ENCODE peak calls at places on chromosomes 6 and 20, in seven cellular contexts. One of them, this sample, is unnamed. For H3K4me1, the result is how much of the 10 kb centered on the place peaks cover.

GRCh38 chr6:3317741-3318211 is 59.0 kb downstream of the PSMG4 start:
- DNase-seq in body of pancreas: no peak
- DNase-seq in lower lobe of right lung: no peak
- DNase-seq in right cardiac atrium: no peak
- DNase-seq in cardiac muscle cell: no peak
- DNase-seq in left ventricle myocardium inferior: no peak
- DNase-seq in IMR-90: peak
- DNase-seq in this sample: no peak

GRCh38 chr6:1669996-1670395 is 60.3 kb downstream of the FOXC1 start:
- DNase-seq in lower lobe of right lung: no peak
- DNase-seq in cardiac muscle cell: no peak
- DNase-seq in left ventricle myocardium inferior: no peak
- DNase-seq in IMR-90: no peak
- DNase-seq in body of pancreas: no peak
- DNase-seq in right cardiac atrium: no peak
- DNase-seq in this sample: no peak

GRCh38 chr6:16840725-16841124 is 79.5 kb upstream of the ATXN1 start:
- DNase-seq in lower lobe of right lung: no peak
- DNase-seq in right cardiac atrium: no peak
- DNase-seq in left ventricle myocardium inferior: no peak
- DNase-seq in IMR-90: no peak
- DNase-seq in cardiac muscle cell: no peak
- DNase-seq in body of pancreas: no peak
- DNase-seq in this sample: no peak

GRCh38 chr20:34689486-34689885 is 12.6 kb upstream of the PIGU start:
- DNase-seq in right cardiac atrium: no peak
- DNase-seq in IMR-90: no peak
- DNase-seq in body of pancreas: no peak
- DNase-seq in left ventricle myocardium inferior: no peak
- DNase-seq in cardiac muscle cell: no peak
- DNase-seq in lower lobe of right lung: no peak
- DNase-seq in this sample: no peak

GRCh38 chr20:61434361-61434781 is 182.3 kb downstream of the CDH4 start:
- DNase-seq in left ventricle myocardium inferior: no peak
- DNase-seq in cardiac muscle cell: peak
- DNase-seq in body of pancreas: no peak
- DNase-seq in lower lobe of right lung: no peak
- DNase-seq in IMR-90: peak
- DNase-seq in right cardiac atrium: no peak
- DNase-seq in this sample: no peak

GRCh38 chr20:45372646-45373352 is 5.3 kb downstream of the TP53TG5 start:
- DNase-seq in cardiac muscle cell: no peak
- DNase-seq in right cardiac atrium: peak
- DNase-seq in left ventricle myocardium inferior: no peak
- DNase-seq in lower lobe of right lung: peak
- DNase-seq in body of pancreas: peak
- DNase-seq in IMR-90: no peak
- DNase-seq in this sample: no peak

GRCh38 chr6:372336-372911 is 19.1 kb upstream of the IRF4 start:
- DNase-seq in cardiac muscle cell: no peak
- DNase-seq in IMR-90: no peak
- DNase-seq in lower lobe of right lung: no peak
- DNase-seq in body of pancreas: no peak
- DNase-seq in left ventricle myocardium inferior: no peak
- DNase-seq in right cardiac atrium: no peak
- DNase-seq in this sample: no peak

GRCh38 chr6:37239950-37240713 is 17.4 kb upstream of the TBC1D22B start:
- DNase-seq in IMR-90: peak
- DNase-seq in right cardiac atrium: peak
- DNase-seq in left ventricle myocardium inferior: peak
- DNase-seq in lower lobe of right lung: peak
- DNase-seq in body of pancreas: peak
- DNase-seq in cardiac muscle cell: peak
- DNase-seq in this sample: peak

GRCh38 chr6:31826793-31827285 is 699 bp upstream of the HSPA1B start:
- DNase-seq in IMR-90: no peak
- DNase-seq in right cardiac atrium: peak
- DNase-seq in lower lobe of right lung: peak
- DNase-seq in cardiac muscle cell: peak
- DNase-seq in body of pancreas: peak
- DNase-seq in left ventricle myocardium inferior: peak
- DNase-seq in this sample: peak

GRCh38 chr6:31820051-31820389 is 4.7 kb downstream of the HSPA1A start:
- DNase-seq in right cardiac atrium: no peak
- DNase-seq in lower lobe of right lung: no peak
- DNase-seq in left ventricle myocardium inferior: no peak
- DNase-seq in body of pancreas: no peak
- DNase-seq in cardiac muscle cell: no peak
- DNase-seq in IMR-90: no peak
- DNase-seq in this sample: no peak

GRCh38 chr6:31825553-31825952 is 2.0 kb upstream of the HSPA1B start:
- DNase-seq in body of pancreas: no peak
- DNase-seq in left ventricle myocardium inferior: no peak
- DNase-seq in cardiac muscle cell: no peak
- DNase-seq in lower lobe of right lung: no peak
- DNase-seq in IMR-90: no peak
- DNase-seq in right cardiac atrium: no peak
- DNase-seq in this sample: no peak

GRCh38 chr6:31821301-31822037 is 6.1 kb upstream of the HSPA1B start:
- DNase-seq in cardiac muscle cell: peak
- DNase-seq in left ventricle myocardium inferior: peak
- DNase-seq in lower lobe of right lung: peak
- DNase-seq in IMR-90: peak
- DNase-seq in body of pancreas: peak
- DNase-seq in right cardiac atrium: peak
- DNase-seq in this sample: peak

GRCh38 chr6:31822038-31822821 is 5.3 kb upstream of the HSPA1B start:
- DNase-seq in IMR-90: peak
- DNase-seq in lower lobe of right lung: peak
- DNase-seq in left ventricle myocardium inferior: peak
- DNase-seq in right cardiac atrium: peak
- DNase-seq in body of pancreas: peak
- DNase-seq in cardiac muscle cell: peak
- DNase-seq in this sample: peak
- H3K4me1 ChIP-seq in IMR-90: under half
- H3K4me1 ChIP-seq in lower lobe of right lung: half or more
- H3K4me1 ChIP-seq in left ventricle myocardium inferior: half or more
- H3K4me1 ChIP-seq in right cardiac atrium: under half
- H3K4me1 ChIP-seq in body of pancreas: half or more
- H3K4me1 ChIP-seq in cardiac muscle cell: under half
- H3K4me1 ChIP-seq in this sample: half or more

GRCh38 chr6:92361990-92362770 is 1057.2 kb downstream of the EPHA7 start:
- DNase-seq in IMR-90: no peak
- DNase-seq in body of pancreas: no peak
- DNase-seq in left ventricle myocardium inferior: no peak
- DNase-seq in right cardiac atrium: no peak
- DNase-seq in cardiac muscle cell: no peak
- DNase-seq in lower lobe of right lung: no peak
- DNase-seq in this sample: no peak
- H3K27ac ChIP-seq in IMR-90: no peak
- H3K27ac ChIP-seq in body of pancreas: no peak
- H3K27ac ChIP-seq in left ventricle myocardium inferior: no peak
- H3K27ac ChIP-seq in right cardiac atrium: no peak
- H3K27ac ChIP-seq in cardiac muscle cell: no peak
- H3K27ac ChIP-seq in lower lobe of right lung: no peak
- H3K27ac ChIP-seq in this sample: no peak

DNA sequence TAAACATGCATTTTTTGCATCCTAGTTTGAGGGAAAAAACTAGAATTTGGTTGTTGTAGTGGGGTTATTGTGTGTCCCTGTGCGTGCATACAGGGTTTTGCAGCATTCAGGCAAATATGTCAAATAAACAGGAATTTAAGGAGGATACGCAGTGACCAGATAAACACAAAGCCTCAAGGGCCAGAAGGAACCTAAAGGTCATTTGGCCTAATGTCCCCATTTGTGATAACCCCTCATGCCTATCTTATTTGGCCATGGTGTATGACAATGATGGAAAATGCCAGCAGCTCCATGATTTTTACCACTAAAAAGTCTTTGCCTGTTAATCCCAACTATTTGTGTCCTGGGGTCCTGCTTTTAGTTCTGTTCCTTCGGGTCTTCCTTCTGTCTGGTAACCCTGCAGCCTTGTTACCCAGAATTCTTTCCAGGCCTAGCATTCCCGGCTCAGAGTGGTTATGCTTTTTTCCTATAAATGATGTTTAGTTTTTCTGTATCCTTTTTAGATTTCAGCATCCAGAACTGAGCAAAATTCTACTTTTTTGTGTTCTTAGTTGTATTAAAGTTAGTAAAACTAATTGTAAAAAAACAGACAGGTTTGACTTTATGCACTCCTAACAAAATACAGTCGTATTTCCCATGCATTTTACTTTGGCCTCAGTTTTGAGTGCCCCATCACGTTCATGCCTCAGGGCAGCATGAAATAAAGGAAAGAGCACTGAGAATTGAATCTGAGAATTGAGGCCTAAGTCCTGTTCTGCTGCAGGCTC is 4.4 kb downstream of the STX16 start:
- DNase-seq in left ventricle myocardium inferior: no peak
- DNase-seq in cardiac muscle cell: no peak
- DNase-seq in right cardiac atrium: no peak
- DNase-seq in body of pancreas: no peak
- DNase-seq in IMR-90: no peak
- DNase-seq in lower lobe of right lung: no peak
- DNase-seq in this sample: no peak
- H3K4me1 ChIP-seq in left ventricle myocardium inferior: half or more
- H3K4me1 ChIP-seq in cardiac muscle cell: half or more
- H3K4me1 ChIP-seq in right cardiac atrium: under half
- H3K4me1 ChIP-seq in body of pancreas: under half
- H3K4me1 ChIP-seq in IMR-90: under half
- H3K4me1 ChIP-seq in lower lobe of right lung: half or more
- H3K4me1 ChIP-seq in this sample: under half

DNA sequence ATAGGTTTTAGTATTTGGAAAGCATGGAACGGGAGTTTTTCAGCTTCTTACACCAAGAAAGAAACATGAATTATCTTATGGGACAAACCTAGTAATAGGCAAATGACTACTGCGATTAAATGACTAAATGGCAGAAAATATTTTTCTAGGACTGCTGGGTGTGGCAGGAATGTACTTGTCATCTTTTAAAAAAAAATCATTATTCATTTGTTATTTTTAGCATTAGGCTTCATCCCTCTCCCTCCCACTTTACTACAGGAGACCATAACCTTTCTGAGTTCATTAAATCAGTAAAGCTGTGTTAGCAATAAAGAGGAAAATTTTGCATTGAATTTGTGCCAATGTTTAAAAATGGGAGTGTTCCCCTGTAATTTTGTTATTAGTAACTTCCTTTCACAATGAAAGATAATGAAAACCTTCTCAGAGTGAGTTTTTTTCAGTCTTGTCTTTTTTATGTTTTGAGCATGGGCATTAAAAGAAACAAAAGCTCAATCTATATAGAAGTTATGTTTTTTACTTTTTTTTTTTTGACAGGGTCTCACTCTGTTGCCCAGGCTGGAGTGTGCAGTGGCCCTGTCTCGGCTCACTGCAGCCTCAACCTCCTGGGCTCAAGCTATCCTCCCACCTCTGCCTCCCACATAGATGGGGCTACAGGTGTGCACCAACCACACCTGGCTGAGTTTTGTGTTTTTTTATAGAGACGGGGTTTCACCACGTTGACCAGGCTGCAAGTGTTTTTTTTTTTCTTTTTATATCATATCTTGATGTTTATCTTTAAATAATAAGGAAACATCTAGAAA is 105.6 kb upstream of the CLDN20 start:
- DNase-seq in left ventricle myocardium inferior: no peak
- DNase-seq in cardiac muscle cell: no peak
- DNase-seq in IMR-90: peak
- DNase-seq in lower lobe of right lung: no peak
- DNase-seq in right cardiac atrium: no peak
- DNase-seq in body of pancreas: no peak
- DNase-seq in this sample: no peak
- H3K27ac ChIP-seq in left ventricle myocardium inferior: no peak
- H3K27ac ChIP-seq in cardiac muscle cell: no peak
- H3K27ac ChIP-seq in IMR-90: no peak
- H3K27ac ChIP-seq in lower lobe of right lung: no peak
- H3K27ac ChIP-seq in right cardiac atrium: no peak
- H3K27ac ChIP-seq in body of pancreas: no peak
- H3K27ac ChIP-seq in this sample: no peak